ENCODE peak calls at places on chromosomes 2 and 18, in six cellular contexts. H is HCT116; B is lower lobe of right lung; S is Panc1; A is CD8-positive, alpha-beta T cell; D is gastrocnemius medialis. U is an unnamed sample. For H3K4me1, the result is how much of the 10 kb centered on the place peaks cover.

GRCh38 chr18:24417465-24417864 is 9.0 kb upstream of the IMPACT start:
- DNase-seq in S (no peak), D (no peak), A (no peak), H (no peak), B (no peak), U (no peak)

GRCh38 chr18:23191952-23192662 is 56.8 kb downstream of the CABLES1 start:
- DNase-seq in B (no peak), A (no peak), S (no peak), H (no peak), D (peak), U (peak)

GRCh38 chr2:128306081-128306930 is 12.4 kb downstream of the HS6ST1 start:
- DNase-seq in D (no peak), S (no peak), H (no peak), A (no peak), B (peak), U (peak)

GRCh38 chr2:122023059-122023879 is 267.8 kb downstream of the TSN start:
- DNase-seq in B (no peak), D (no peak), A (no peak), H (no peak), S (no peak), U (no peak)

GRCh38 chr2:175892046-175892445 is 110.0 kb downstream of the LNPK start:
- DNase-seq in A (no peak), B (no peak), D (no peak), S (no peak), H (no peak), U (no peak)

GRCh38 chr2:237934186-237934585 is 32.6 kb upstream of the UBE2F start:
- DNase-seq in A (no peak), D (no peak), B (no peak), S (no peak), H (no peak), U (no peak)

GRCh38 chr2:222115296-222115695 is 183.5 kb downstream of the PAX3 start:
- DNase-seq in S (no peak), D (no peak), A (no peak), H (no peak), B (no peak), U (no peak)

GRCh38 chr2:229486673-229487072 is 215.6 kb upstream of the PID1 start:
- DNase-seq in H (no peak), S (no peak), B (no peak), D (no peak), A (no peak), U (no peak)

GRCh38 chr2:221106241-221106640 is 465.9 kb downstream of the EPHA4 start:
- DNase-seq in D (no peak), B (no peak), H (no peak), A (no peak), S (no peak), U (no peak)

GRCh38 chr18:34493566-34494358 is 216.3 kb upstream of the DTNA start:
- DNase-seq in D (peak), H (no peak), S (no peak), A (no peak), B (peak), U (peak)

GRCh38 chr2:71811157-71811556 is 336.5 kb downstream of the CYP26B1 start:
- DNase-seq in H (no peak), D (no peak), B (no peak), S (no peak), A (no peak), U (no peak)

GRCh38 chr2:170260188-170260587 is 82.2 kb downstream of the MYO3B start:
- DNase-seq in A (no peak), B (no peak), S (no peak), H (no peak), D (no peak), U (no peak)

GRCh38 chr2:239601880-239602279 is 201.1 kb upstream of the HDAC4 start:
- DNase-seq in S (no peak), D (no peak), A (no peak), B (peak), H (no peak), U (no peak)

GRCh38 chr2:217090024-217090473 is 230.2 kb upstream of the TNP1 start:
- DNase-seq in A (no peak), D (no peak), B (no peak), S (no peak), H (no peak), U (no peak)

GRCh38 chr2:209977386-209978239 is 24.8 kb upstream of the RPE start:
- DNase-seq in S (peak), D (no peak), B (no peak), A (no peak), H (peak), U (no peak)

GRCh38 chr2:12708508-12709206 is 8.1 kb upstream of the TRIB2 start:
- DNase-seq in D (no peak), H (no peak), S (no peak), A (no peak), B (no peak), U (no peak)

GRCh38 chr2:222982010-222982908 is 69.7 kb upstream of the KCNE4 start:
- DNase-seq in S (peak), D (peak), B (no peak), H (peak), A (no peak), U (peak)

GRCh38 chr2:100230754-100231153 is 88.4 kb upstream of the AFF3 start:
- DNase-seq in H (no peak), B (no peak), S (no peak), D (no peak), A (no peak), U (no peak)

GRCh38 chr2:191976436-191976835 is 129.5 kb upstream of the CAVIN2 start:
- DNase-seq in H (no peak), A (no peak), D (no peak), S (no peak), B (no peak), U (no peak)

GRCh38 chr2:79097843-79098242 is 10.1 kb upstream of the REG1B start:
- DNase-seq in S (no peak), D (no peak), H (no peak), A (no peak), B (no peak), U (no peak)

GRCh38 chr2:63590621-63591408 is 2.1 kb downstream of the MDH1 start:
- DNase-seq in S (no peak), D (peak), A (no peak), B (no peak), H (no peak), U (no peak)

GRCh38 chr2:160388464-160389263 is 104.9 kb downstream of the RBMS1 start:
- DNase-seq in S (no peak), A (peak), B (peak), H (no peak), D (no peak), U (no peak)

GRCh38 chr2:78029392-78029995 is 507.3 kb upstream of the LRRTM4 start:
- DNase-seq in D (no peak), B (no peak), A (no peak), S (no peak), H (no peak), U (no peak)

GRCh38 chr2:31304831-31305230 is 70.9 kb downstream of the EHD3 start:
- DNase-seq in H (no peak), S (no peak), D (no peak), A (no peak), B (no peak), U (no peak)

GRCh38 chr2:236968101-236968886 is 117.4 kb upstream of the COPS8 start:
- DNase-seq in H (no peak), S (no peak), B (no peak), A (peak), D (no peak), U (no peak)

GRCh38 chr2:207133862-207134519 is 31.8 kb downstream of the KLF7 start:
- DNase-seq in S (peak), B (peak), A (no peak), D (peak), H (no peak), U (peak)

GRCh38 chr18:37567994-37568359 is 2.4 kb upstream of the CELF4 start:
- DNase-seq in D (no peak), S (no peak), H (no peak), A (no peak), B (no peak), U (no peak)

GRCh38 chr2:218576854-218577253 is 8.2 kb downstream of the CNOT9 start:
- DNase-seq in D (no peak), A (no peak), S (no peak), B (no peak), H (no peak), U (no peak)

GRCh38 chr2:170819941-170820646 is 3.4 kb downstream of the GAD1 start:
- DNase-seq in B (no peak), S (no peak), A (no peak), H (no peak), D (no peak), U (no peak)

GRCh38 chr2:111061192-111061591 is 59.5 kb upstream of the BCL2L11 start:
- DNase-seq in A (no peak), B (no peak), D (no peak), H (no peak), S (no peak), U (no peak)

GRCh38 chr18:10142496-10143160 is 228.8 kb downstream of the VAPA start:
- DNase-seq in S (no peak), D (no peak), H (no peak), B (no peak), A (no peak), U (no peak)

GRCh38 chr2:53497020-53497419 is 270.6 kb upstream of the CHAC2 start:
- DNase-seq in S (no peak), B (no peak), D (no peak), A (no peak), H (no peak), U (no peak)

GRCh38 chr2:41595235-41595634 is 452.6 kb upstream of the PKDCC start:
- DNase-seq in A (no peak), B (no peak), D (no peak), S (no peak), H (no peak), U (no peak)

GRCh38 chr2:174827371-174828369 is 63.4 kb upstream of the CHRNA1 start:
- DNase-seq in A (no peak), D (no peak), H (no peak), S (no peak), B (no peak), U (no peak)

GRCh38 chr2:12321017-12321641 is 395.6 kb upstream of the TRIB2 start:
- DNase-seq in B (no peak), A (no peak), S (no peak), H (no peak), D (peak), U (no peak)

GRCh38 chr2:45675130-45675812 is 23.8 kb downstream of the PRKCE start:
- DNase-seq in A (no peak), S (no peak), H (peak), D (no peak), B (peak), U (peak)

DNA sequence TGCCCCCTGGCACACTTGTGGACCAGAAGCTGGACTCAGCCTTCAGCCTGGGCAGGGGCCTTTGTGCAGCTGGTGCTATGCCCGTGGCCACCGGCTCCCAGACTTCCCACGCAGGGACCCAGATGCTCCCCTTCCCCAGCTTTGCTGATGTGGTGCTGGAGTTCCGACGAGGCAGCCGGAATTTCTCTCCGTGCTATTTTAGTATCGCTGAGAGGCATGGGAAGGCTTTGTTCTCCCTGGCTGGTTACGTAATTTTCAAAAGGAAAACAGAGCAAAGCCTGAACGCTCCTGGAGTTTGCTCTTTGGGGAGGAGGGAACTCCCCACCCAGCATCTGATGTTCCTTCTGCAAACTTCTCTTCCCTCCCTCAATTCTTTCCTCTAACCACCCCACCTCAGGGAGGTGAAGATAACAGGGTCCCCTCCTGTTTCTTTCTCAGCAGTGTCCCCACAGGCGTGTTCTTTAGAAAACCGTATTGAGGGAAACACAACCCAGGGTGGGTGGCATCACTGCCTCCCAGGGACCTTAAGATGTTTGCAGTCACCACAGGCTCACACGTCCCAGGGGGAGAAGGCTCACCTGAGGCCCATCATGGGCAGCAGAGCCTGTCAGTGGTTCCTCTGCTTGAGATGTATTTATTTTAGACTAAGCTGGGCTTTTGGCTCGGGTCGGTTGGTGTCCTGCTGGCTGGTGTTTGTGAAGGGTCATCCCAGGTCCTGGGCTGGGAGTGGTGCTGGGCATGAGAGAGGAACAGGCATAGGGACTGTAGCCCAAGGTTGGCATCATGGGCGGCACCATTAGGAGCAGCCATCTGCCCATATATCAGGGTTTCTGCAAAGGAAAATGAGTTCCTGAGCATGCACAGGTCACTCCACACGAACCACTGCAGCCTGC is 95.0 kb downstream of the MAPK4 start:
- DNase-seq in H (no peak), B (no peak), S (no peak), A (no peak), D (peak), U (no peak)
- H3K27ac ChIP-seq in H (no peak), B (no peak), S (no peak), A (no peak), D (peak), U (no peak)

DNA sequence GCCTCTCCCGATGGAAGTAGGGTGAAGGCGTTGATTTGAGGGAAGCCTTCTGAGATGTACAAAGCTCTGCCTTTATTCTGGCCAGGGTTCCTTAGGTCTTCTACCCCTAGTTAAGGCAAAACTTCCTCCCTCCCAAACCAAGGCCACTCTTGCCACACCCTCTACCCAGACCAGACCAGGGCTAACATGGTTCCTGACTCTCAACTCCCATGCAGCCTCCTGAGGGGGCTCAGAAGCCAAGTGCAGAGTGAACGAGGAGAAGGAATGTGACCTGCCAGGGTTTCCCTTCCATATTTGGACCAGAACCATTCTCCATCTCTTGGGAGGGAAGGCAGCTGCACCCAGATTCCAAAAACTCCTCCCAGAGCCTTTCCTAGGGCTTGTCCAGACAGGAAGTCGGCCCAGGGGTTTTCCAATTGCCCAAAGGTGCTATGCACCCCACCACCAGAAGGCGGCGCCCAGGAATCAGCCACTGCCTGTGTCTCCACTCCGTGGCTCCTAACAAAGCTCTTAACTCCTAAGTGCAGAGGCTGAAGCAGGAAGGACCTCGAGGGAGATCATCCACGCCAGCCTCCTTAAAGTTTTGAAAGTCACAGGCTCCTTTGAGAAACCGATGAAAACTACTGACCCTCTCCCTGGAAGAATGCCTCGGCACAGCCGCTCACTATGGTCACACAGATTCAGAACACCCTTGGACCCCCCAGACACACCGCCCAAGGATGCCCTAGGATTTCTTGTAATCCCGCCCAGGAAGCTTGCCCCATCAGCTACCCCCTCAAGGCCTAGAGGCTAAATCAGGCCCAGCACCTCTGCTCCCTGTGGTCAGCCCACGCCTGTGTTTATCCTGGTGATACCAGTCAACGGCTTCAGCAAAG is 157.8 kb downstream of the SMAD2 start:
- DNase-seq in S (peak), H (peak), D (no peak), A (peak), B (peak), U (no peak)
- TF ChIP-seq CTCF in S (peak), H (peak), D (peak), A (peak), B (peak), U (peak)

DNA sequence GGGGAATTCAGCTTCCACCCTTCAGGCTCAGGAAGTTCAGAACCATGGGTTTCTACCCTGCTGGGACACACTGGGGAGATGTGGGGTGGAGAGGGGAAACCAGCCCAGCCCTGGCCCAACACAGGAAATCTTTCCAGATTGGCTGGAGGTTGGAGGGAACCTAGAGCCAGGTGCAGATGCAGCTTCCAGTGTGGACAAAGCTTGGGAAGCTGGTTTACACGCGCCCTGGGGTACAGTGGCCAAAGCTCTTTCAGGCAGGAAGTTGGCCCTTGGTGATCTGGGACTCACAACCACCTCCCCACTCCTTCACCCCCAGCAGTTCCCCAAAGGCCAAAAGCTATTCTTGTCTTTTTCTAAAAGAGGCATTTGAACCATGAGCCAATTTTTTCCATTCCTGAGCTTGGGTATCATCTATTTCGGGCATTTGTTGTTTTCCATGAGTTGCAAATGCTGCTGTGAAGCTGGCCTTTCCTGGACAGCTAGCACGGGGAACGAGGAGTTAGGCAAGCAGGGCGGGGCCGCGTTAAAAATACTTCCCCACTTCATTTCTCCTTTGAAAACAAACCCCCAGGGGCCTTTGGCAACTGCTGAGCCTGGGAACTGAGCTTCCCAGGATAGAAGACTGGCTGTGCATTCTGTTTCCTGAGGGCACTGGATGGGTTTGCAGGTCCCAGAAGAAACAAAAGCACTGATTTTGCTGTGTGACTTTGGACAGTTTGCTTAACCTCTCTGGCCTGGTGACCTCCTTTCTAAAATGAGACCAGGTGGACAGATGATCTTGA is 3.1 kb upstream of the ARID5A start:
- DNase-seq in B (peak), H (no peak), D (peak), A (no peak), S (no peak), U (peak)
- H3K4me1 ChIP-seq in B (half or more), H (under half), D (half or more), A (under half), S (half or more), U (under half)

GRCh38 chr2:144389930-144390311 is 130.0 kb downstream of the ZEB2 start:
- DNase-seq in H (no peak), S (no peak), B (no peak), D (no peak), A (no peak), U (no peak)
- H3K27ac ChIP-seq in H (no peak), S (peak), B (no peak), D (no peak), A (no peak), U (no peak)

DNA sequence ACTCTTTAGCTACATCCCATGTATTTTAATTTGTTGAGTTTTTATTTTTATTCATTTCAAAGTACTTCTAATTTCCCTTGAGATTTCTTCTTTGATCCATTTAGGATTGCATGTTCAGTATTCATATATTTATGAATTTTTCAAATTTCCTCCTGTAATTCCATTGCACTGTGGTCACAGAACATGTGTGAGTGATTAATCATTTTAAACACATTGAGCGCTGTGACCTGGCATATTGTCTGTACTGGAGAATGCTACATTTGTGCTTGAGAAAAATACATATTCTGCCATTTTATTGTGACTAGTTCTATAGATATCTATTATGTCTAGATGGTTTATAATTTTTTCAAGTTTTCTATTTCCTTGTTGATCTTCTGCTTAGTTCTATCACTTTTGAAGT is 353.7 kb downstream of the RAD51AP2 start:
- DNase-seq in D (no peak), A (no peak), B (no peak), S (no peak), H (no peak), U (no peak)
- TF ChIP-seq CTCF in D (no peak), A (no peak), B (no peak), S (no peak), H (no peak), U (no peak)

GRCh38 chr2:40130251-40130994 is 321.5 kb downstream of the SLC8A1 start:
- DNase-seq in B (no peak), H (no peak), S (no peak), D (no peak), A (no peak), U (no peak)

GRCh38 chr2:40129725-40130124 is 322.2 kb downstream of the SLC8A1 start:
- DNase-seq in D (no peak), B (no peak), H (no peak), S (no peak), A (no peak), U (no peak)

GRCh38 chr2:40127890-40128548 is 323.9 kb downstream of the SLC8A1 start:
- DNase-seq in H (no peak), A (no peak), D (no peak), S (no peak), B (no peak), U (no peak)

GRCh38 chr2:40127147-40127546 is 324.7 kb downstream of the SLC8A1 start:
- DNase-seq in H (no peak), A (no peak), B (no peak), D (no peak), S (no peak), U (no peak)

DNA sequence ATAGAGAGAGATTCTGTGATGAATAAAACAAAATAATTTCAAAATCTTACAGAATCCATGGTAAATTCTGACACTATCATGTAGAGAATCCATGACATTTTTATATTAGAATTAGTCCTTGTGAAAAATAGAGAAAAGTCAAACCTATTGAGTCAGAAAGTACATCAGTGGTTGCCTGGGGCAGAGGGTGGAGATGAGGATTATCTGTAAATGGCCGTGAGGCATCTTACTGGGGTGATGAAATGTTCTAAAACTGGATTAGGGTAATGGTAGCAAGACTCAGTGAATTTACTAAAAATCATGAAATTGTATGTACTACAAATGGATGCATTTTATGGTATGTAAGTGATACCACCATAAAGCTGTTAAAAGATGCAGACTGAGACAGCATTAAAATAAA is 323.1 kb downstream of the SLC8A1 start:
- DNase-seq in S (no peak), H (no peak), B (no peak), D (no peak), A (no peak), U (no peak)
- H3K4me1 ChIP-seq in S (under half), H (under half), B (under half), D (under half), A (under half), U (under half)

U was measured in kidney.